ENCODE peak calls at places on chromosomes 7 and 10, in five cellular contexts. One of them, this sample, is unnamed.

GRCh38 chr10:18340496-18341051 is 200.3 kb downstream of the CACNB2 start:
- DNase-seq in IMR-90: peak; percentile 45
- DNase-seq in activated T-cell treated with anti-CD3 and anti-CD28 coated beads for 1 hour: no peak
- DNase-seq in AG09309: no peak
- DNase-seq in GM23248: peak; percentile 46
- DNase-seq in this sample: no peak

GRCh38 chr10:67607472-67607871 is 88.5 kb downstream of the CTNNA3 start:
- DNase-seq in IMR-90: peak; percentile 33
- DNase-seq in activated T-cell treated with anti-CD3 and anti-CD28 coated beads for 1 hour: no peak
- DNase-seq in AG09309: no peak
- DNase-seq in GM23248: peak; percentile 34
- DNase-seq in this sample: peak; percentile 13

GRCh38 chr7:108147031-108147563 is 16.9 kb upstream of the LAMB4 start:
- DNase-seq in IMR-90: no peak
- DNase-seq in activated T-cell treated with anti-CD3 and anti-CD28 coated beads for 1 hour: no peak
- DNase-seq in AG09309: no peak
- DNase-seq in GM23248: no peak
- DNase-seq in this sample: no peak

GRCh38 chr7:110839866-110840265 is 251.1 kb upstream of the LRRN3 start:
- DNase-seq in IMR-90: peak; percentile 64
- DNase-seq in activated T-cell treated with anti-CD3 and anti-CD28 coated beads for 1 hour: no peak
- DNase-seq in AG09309: no peak
- DNase-seq in GM23248: peak; percentile 22
- DNase-seq in this sample: no peak

GRCh38 chr7:142581341-142581740 is 167.9 kb upstream of the PRSS1 start:
- DNase-seq in IMR-90: no peak
- DNase-seq in activated T-cell treated with anti-CD3 and anti-CD28 coated beads for 1 hour: no peak
- DNase-seq in AG09309: no peak
- DNase-seq in GM23248: peak; percentile 43
- DNase-seq in this sample: no peak

GRCh38 chr10:132281915-132282666 is 25.7 kb downstream of the STK32C start:
- DNase-seq in IMR-90: no peak
- DNase-seq in activated T-cell treated with anti-CD3 and anti-CD28 coated beads for 1 hour: no peak
- DNase-seq in AG09309: no peak
- DNase-seq in GM23248: no peak
- DNase-seq in this sample: peak; percentile 23

GRCh38 chr7:47303014-47303694 is 278.8 kb downstream of the TNS3 start:
- DNase-seq in IMR-90: no peak
- DNase-seq in activated T-cell treated with anti-CD3 and anti-CD28 coated beads for 1 hour: no peak
- DNase-seq in AG09309: no peak
- DNase-seq in GM23248: no peak
- DNase-seq in this sample: no peak

GRCh38 chr7:47893238-47893637 is 55.0 kb downstream of the PKD1L1 start:
- DNase-seq in IMR-90: no peak
- DNase-seq in activated T-cell treated with anti-CD3 and anti-CD28 coated beads for 1 hour: no peak
- DNase-seq in AG09309: no peak
- DNase-seq in GM23248: peak; percentile 16
- DNase-seq in this sample: no peak

GRCh38 chr10:79005126-79005820 is 63.5 kb upstream of the ZMIZ1 start:
- DNase-seq in IMR-90: no peak
- DNase-seq in activated T-cell treated with anti-CD3 and anti-CD28 coated beads for 1 hour: no peak
- DNase-seq in AG09309: no peak
- DNase-seq in GM23248: no peak
- DNase-seq in this sample: no peak

GRCh38 chr7:94975316-94975715 is 67.9 kb downstream of the PPP1R9A start:
- DNase-seq in IMR-90: no peak
- DNase-seq in activated T-cell treated with anti-CD3 and anti-CD28 coated beads for 1 hour: no peak
- DNase-seq in AG09309: no peak
- DNase-seq in GM23248: peak; percentile 30
- DNase-seq in this sample: no peak

GRCh38 chr7:149732111-149732561 is 41.3 kb downstream of the ZNF467 start:
- DNase-seq in IMR-90: no peak
- DNase-seq in activated T-cell treated with anti-CD3 and anti-CD28 coated beads for 1 hour: no peak
- DNase-seq in AG09309: no peak
- DNase-seq in GM23248: no peak
- DNase-seq in this sample: no peak

GRCh38 chr7:16393862-16394422 is 27.4 kb downstream of the CRPPA start:
- DNase-seq in IMR-90: no peak
- DNase-seq in activated T-cell treated with anti-CD3 and anti-CD28 coated beads for 1 hour: no peak
- DNase-seq in AG09309: no peak
- DNase-seq in GM23248: no peak
- DNase-seq in this sample: no peak

GRCh38 chr7:24826662-24827020 is 69.4 kb upstream of the GSDME start:
- DNase-seq in IMR-90: no peak
- DNase-seq in activated T-cell treated with anti-CD3 and anti-CD28 coated beads for 1 hour: no peak
- DNase-seq in AG09309: no peak
- DNase-seq in GM23248: no peak
- DNase-seq in this sample: no peak